ENCODE peak calls at places on chromosomes 16 and 17, in four cellular contexts. One of them, this sample, is unnamed.

GRCh38 chr17:42531455-42532354 is 4.3 kb upstream of the NAGLU start:
- DNase-seq in breast epithelium: no peak
- DNase-seq in BE2C: peak; percentile 73
- DNase-seq in fibroblast of pulmonary artery: peak; percentile 43
- DNase-seq in this sample: peak; percentile 94

GRCh38 chr16:3553138-3553923 is 23.9 kb downstream of the NLRC3 start:
- DNase-seq in breast epithelium: no peak
- DNase-seq in BE2C: no peak
- DNase-seq in fibroblast of pulmonary artery: no peak
- DNase-seq in this sample: no peak

GRCh38 chr17:39553326-39553945 is 54.3 kb downstream of the NEUROD2 start:
- DNase-seq in breast epithelium: no peak
- DNase-seq in BE2C: no peak
- DNase-seq in fibroblast of pulmonary artery: peak; percentile 62
- DNase-seq in this sample: no peak

GRCh38 chr16:51305337-51305736 is 154.3 kb upstream of the SALL1 start:
- DNase-seq in breast epithelium: no peak
- DNase-seq in BE2C: no peak
- DNase-seq in fibroblast of pulmonary artery: no peak
- DNase-seq in this sample: no peak

GRCh38 chr17:45752246-45752645 is 31.9 kb upstream of the CRHR1 start:
- DNase-seq in breast epithelium: no peak
- DNase-seq in BE2C: no peak
- DNase-seq in fibroblast of pulmonary artery: no peak
- DNase-seq in this sample: no peak

GRCh38 chr16:17211797-17212196 is 259.0 kb downstream of the XYLT1 start:
- DNase-seq in breast epithelium: no peak
- DNase-seq in BE2C: peak; percentile 43
- DNase-seq in fibroblast of pulmonary artery: no peak
- DNase-seq in this sample: no peak

GRCh38 chr17:40355123-40355803 is 9.3 kb downstream of the GJD3 start:
- DNase-seq in breast epithelium: peak; percentile 79
- DNase-seq in BE2C: peak; percentile 90
- DNase-seq in fibroblast of pulmonary artery: peak; percentile 65
- DNase-seq in this sample: peak; percentile 74

GRCh38 chr17:2796164-2797140 is at the start of gene RAP1GAP2:
- DNase-seq in breast epithelium: no peak
- DNase-seq in BE2C: no peak
- DNase-seq in fibroblast of pulmonary artery: no peak
- DNase-seq in this sample: peak; percentile 89

GRCh38 chr17:57121308-57122042 is 36.4 kb downstream of the AKAP1 start:
- DNase-seq in breast epithelium: no peak
- DNase-seq in BE2C: peak; percentile 81
- DNase-seq in fibroblast of pulmonary artery: peak; percentile 59
- DNase-seq in this sample: no peak

GRCh38 chr17:6269474-6269873 is 165.4 kb downstream of the AIPL1 start:
- DNase-seq in breast epithelium: no peak
- DNase-seq in BE2C: no peak
- DNase-seq in fibroblast of pulmonary artery: peak; percentile 36
- DNase-seq in this sample: no peak

GRCh38 chr16:48064971-48065370 is 90.8 kb downstream of the ABCC12 start:
- DNase-seq in breast epithelium: no peak
- DNase-seq in BE2C: no peak
- DNase-seq in fibroblast of pulmonary artery: peak; percentile 32
- DNase-seq in this sample: no peak

GRCh38 chr17:29836643-29837042 is 93.4 kb downstream of the SSH2 start:
- DNase-seq in breast epithelium: no peak
- DNase-seq in BE2C: no peak
- DNase-seq in fibroblast of pulmonary artery: peak; percentile 23
- DNase-seq in this sample: no peak

GRCh38 chr17:13671771-13672170 is 70.0 kb upstream of the HS3ST3A1 start:
- DNase-seq in breast epithelium: no peak
- DNase-seq in BE2C: no peak
- DNase-seq in fibroblast of pulmonary artery: no peak
- DNase-seq in this sample: no peak

GRCh38 chr17:42667088-42667951 is 8.2 kb downstream of the TUBG2 start:
- DNase-seq in breast epithelium: peak; percentile 76
- DNase-seq in BE2C: peak; percentile 70
- DNase-seq in fibroblast of pulmonary artery: peak; percentile 76
- DNase-seq in this sample: peak; percentile 79

GRCh38 chr17:32921013-32921412 is 6.9 kb upstream of the TMEM98 start:
- DNase-seq in breast epithelium: no peak
- DNase-seq in BE2C: no peak
- DNase-seq in fibroblast of pulmonary artery: no peak
- DNase-seq in this sample: peak; percentile 40

GRCh38 chr17:12627177-12627629 is 38.5 kb upstream of the MYOCD start:
- DNase-seq in breast epithelium: no peak
- DNase-seq in BE2C: no peak
- DNase-seq in fibroblast of pulmonary artery: peak; percentile 82
- DNase-seq in this sample: no peak

GRCh38 chr16:56997931-56998330 is 8.6 kb downstream of the NLRC5 start:
- DNase-seq in breast epithelium: no peak
- DNase-seq in BE2C: no peak
- DNase-seq in fibroblast of pulmonary artery: no peak
- DNase-seq in this sample: no peak

GRCh38 chr17:56592487-56593072 is 919 bp upstream of the NOG start:
- DNase-seq in breast epithelium: no peak
- DNase-seq in BE2C: peak; percentile 67
- DNase-seq in fibroblast of pulmonary artery: peak; percentile 23
- DNase-seq in this sample: peak; percentile 53

GRCh38 chr16:87653234-87653633 is 50.9 kb downstream of the JPH3 start:
- DNase-seq in breast epithelium: no peak
- DNase-seq in BE2C: no peak
- DNase-seq in fibroblast of pulmonary artery: peak; percentile 10
- DNase-seq in this sample: no peak

GRCh38 chr16:28059841-28060240 is 3.7 kb downstream of the GSG1L start:
- DNase-seq in breast epithelium: no peak
- DNase-seq in BE2C: no peak
- DNase-seq in fibroblast of pulmonary artery: no peak
- DNase-seq in this sample: no peak

GRCh38 chr17:79905832-79906231 is 66.6 kb upstream of the CBX4 start:
- DNase-seq in breast epithelium: no peak
- DNase-seq in BE2C: peak; percentile 55
- DNase-seq in fibroblast of pulmonary artery: no peak
- DNase-seq in this sample: no peak

GRCh38 chr17:34990921-34991365 is 10.6 kb downstream of the LIG3 start:
- DNase-seq in breast epithelium: no peak
- DNase-seq in BE2C: no peak
- DNase-seq in fibroblast of pulmonary artery: peak; percentile 6
- DNase-seq in this sample: no peak

GRCh38 chr17:31888124-31888523 is 13.4 kb downstream of the UTP6 start:
- DNase-seq in breast epithelium: no peak
- DNase-seq in BE2C: no peak
- DNase-seq in fibroblast of pulmonary artery: no peak
- DNase-seq in this sample: peak; percentile 31

GRCh38 chr17:1727876-1728630 is 3.5 kb downstream of the WDR81 start:
- DNase-seq in breast epithelium: no peak
- DNase-seq in BE2C: no peak
- DNase-seq in fibroblast of pulmonary artery: no peak
- DNase-seq in this sample: peak; percentile 82

GRCh38 chr16:65666132-65666869 is 544.4 kb upstream of the CDH11 start:
- DNase-seq in breast epithelium: no peak
- DNase-seq in BE2C: no peak
- DNase-seq in fibroblast of pulmonary artery: no peak
- DNase-seq in this sample: no peak

GRCh38 chr16:1688807-1689560 is 10.9 kb downstream of the JPT2 start:
- DNase-seq in breast epithelium: no peak
- DNase-seq in BE2C: no peak
- DNase-seq in fibroblast of pulmonary artery: peak; percentile 61
- DNase-seq in this sample: no peak

GRCh38 chr16:82432261-82432660 is 194.5 kb upstream of the CDH13 start:
- DNase-seq in breast epithelium: no peak
- DNase-seq in BE2C: no peak
- DNase-seq in fibroblast of pulmonary artery: no peak
- DNase-seq in this sample: no peak

GRCh38 chr17:55520402-55520801 is 9.2 kb upstream of the SMIM36 start:
- DNase-seq in breast epithelium: no peak
- DNase-seq in BE2C: no peak
- DNase-seq in fibroblast of pulmonary artery: no peak
- DNase-seq in this sample: no peak

GRCh38 chr17:57924677-57925076 is 30.5 kb downstream of the CUEDC1 start:
- DNase-seq in breast epithelium: no peak
- DNase-seq in BE2C: no peak
- DNase-seq in fibroblast of pulmonary artery: no peak
- DNase-seq in this sample: no peak

GRCh38 chr16:15434425-15435215 is at the start of gene BMERB1:
- DNase-seq in breast epithelium: peak; percentile 63
- DNase-seq in BE2C: peak; percentile 84
- DNase-seq in fibroblast of pulmonary artery: peak; percentile 77
- DNase-seq in this sample: peak; percentile 89

GRCh38 chr16:52521570-52521969 is 25.4 kb downstream of the TOX3 start:
- DNase-seq in breast epithelium: no peak
- DNase-seq in BE2C: no peak
- DNase-seq in fibroblast of pulmonary artery: no peak
- DNase-seq in this sample: no peak

GRCh38 chr16:75943705-75944514 is 217.6 kb upstream of the CPHXL start:
- DNase-seq in breast epithelium: no peak
- DNase-seq in BE2C: no peak
- DNase-seq in fibroblast of pulmonary artery: no peak
- DNase-seq in this sample: no peak

GRCh38 chr16:30533748-30534367 is 800 bp downstream of the ZNF747 start:
- DNase-seq in breast epithelium: no peak
- DNase-seq in BE2C: no peak
- DNase-seq in fibroblast of pulmonary artery: no peak
- DNase-seq in this sample: no peak

GRCh38 chr17:75640556-75641119 is 7.4 kb downstream of the SMIM5 start:
- DNase-seq in breast epithelium: no peak
- DNase-seq in BE2C: no peak
- DNase-seq in fibroblast of pulmonary artery: no peak
- DNase-seq in this sample: no peak

GRCh38 chr16:74577882-74578366 is 29.0 kb downstream of the GLG1 start:
- DNase-seq in breast epithelium: no peak
- DNase-seq in BE2C: no peak
- DNase-seq in fibroblast of pulmonary artery: peak; percentile 34
- DNase-seq in this sample: no peak

DNA sequence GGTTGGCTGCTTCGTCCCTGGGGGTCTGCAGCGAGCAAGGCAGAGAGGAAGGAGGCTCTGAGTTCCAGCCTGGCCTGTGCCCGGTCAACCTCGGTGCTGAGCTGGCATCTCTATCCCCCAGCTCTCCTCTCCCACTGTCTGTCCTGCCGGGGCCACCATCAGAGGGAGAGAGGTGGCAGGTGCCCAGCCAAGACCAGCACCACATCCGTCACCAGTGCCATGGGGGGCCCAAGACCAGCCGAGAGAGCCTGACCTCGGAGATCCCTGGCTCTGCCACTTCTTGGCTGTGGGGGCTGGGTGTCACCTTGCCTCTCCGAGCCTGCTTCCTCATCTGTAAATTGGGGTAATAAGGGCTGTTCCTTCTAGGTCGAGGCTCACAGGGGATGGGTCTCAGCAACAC is 560 bp upstream of the P2RX1 start:
- DNase-seq in breast epithelium: no peak
- DNase-seq in BE2C: no peak
- DNase-seq in fibroblast of pulmonary artery: no peak
- DNase-seq in this sample: no peak
- H3K4me3 ChIP-seq in breast epithelium: no peak overlapping the region
- H3K4me3 ChIP-seq in BE2C: no peak overlapping the region
- H3K4me3 ChIP-seq in fibroblast of pulmonary artery: no peak overlapping the region
- H3K4me3 ChIP-seq in this sample: no peak overlapping the region

GRCh38 chr17:48676963-48677558 is 45.3 kb downstream of the PRAC1 start:
- DNase-seq in breast epithelium: no peak
- DNase-seq in BE2C: no peak
- DNase-seq in fibroblast of pulmonary artery: no peak
- DNase-seq in this sample: no peak

GRCh38 chr17:48672340-48672739 is 46.2 kb upstream of the HOXB9 start:
- DNase-seq in breast epithelium: no peak
- DNase-seq in BE2C: no peak
- DNase-seq in fibroblast of pulmonary artery: no peak
- DNase-seq in this sample: no peak

DNA sequence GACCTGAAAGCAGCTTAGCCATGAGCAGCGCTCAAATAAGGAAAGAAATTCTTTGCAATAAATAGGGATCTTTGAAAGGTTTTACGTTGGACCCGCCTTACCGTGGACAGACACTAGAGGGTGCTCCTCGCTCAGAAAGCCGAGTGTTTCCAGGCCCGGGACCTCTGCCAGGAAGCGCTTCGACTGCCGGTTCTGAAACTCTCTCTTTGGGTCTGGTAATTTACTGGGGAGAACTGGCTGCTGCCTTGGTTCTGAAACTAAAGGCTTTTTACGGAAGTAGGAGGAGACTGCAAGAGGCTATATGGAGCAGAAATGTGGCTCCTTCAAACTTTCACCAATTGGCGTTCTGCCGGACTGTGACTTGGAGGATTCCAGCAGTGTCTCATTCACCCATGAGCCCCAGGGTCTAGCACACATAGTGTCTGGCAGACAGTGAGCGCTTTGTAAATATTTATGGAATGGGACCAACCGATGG is 45.6 kb upstream of the HOXB9 start:
- DNase-seq in breast epithelium: peak; percentile 77
- DNase-seq in BE2C: peak; percentile 67
- DNase-seq in fibroblast of pulmonary artery: peak; percentile 78
- DNase-seq in this sample: no peak
- H3K4me3 ChIP-seq in breast epithelium: no peak overlapping the region
- H3K4me3 ChIP-seq in BE2C: peak overlapping the region; percentile 46
- H3K4me3 ChIP-seq in fibroblast of pulmonary artery: peak overlapping the region; percentile 40
- H3K4me3 ChIP-seq in this sample: peak overlapping the region; percentile 36

GRCh38 chr17:8292639-8293395 is 2.4 kb downstream of the SLC25A35 start:
- DNase-seq in breast epithelium: no peak
- DNase-seq in BE2C: no peak
- DNase-seq in fibroblast of pulmonary artery: no peak
- DNase-seq in this sample: no peak

GRCh38 chr17:8287651-8288335 is 677 bp upstream of the RANGRF start:
- DNase-seq in breast epithelium: no peak
- DNase-seq in BE2C: no peak
- DNase-seq in fibroblast of pulmonary artery: no peak
- DNase-seq in this sample: no peak

GRCh38 chr17:8288336-8289102 is at the start of gene RANGRF:
- DNase-seq in breast epithelium: peak; percentile 92
- DNase-seq in BE2C: peak; percentile 85
- DNase-seq in fibroblast of pulmonary artery: peak; percentile 81
- DNase-seq in this sample: peak; percentile 96

GRCh38 chr17:8289103-8289397 is 580 bp downstream of the RANGRF start:
- DNase-seq in breast epithelium: no peak
- DNase-seq in BE2C: peak; percentile 80
- DNase-seq in fibroblast of pulmonary artery: no peak
- DNase-seq in this sample: peak; percentile 96

GRCh38 chr17:8290043-8290442 is 1.6 kb downstream of the RANGRF start:
- DNase-seq in breast epithelium: no peak
- DNase-seq in BE2C: no peak
- DNase-seq in fibroblast of pulmonary artery: no peak
- DNase-seq in this sample: no peak
- H3K4me3 ChIP-seq in breast epithelium: no peak overlapping the region
- H3K4me3 ChIP-seq in BE2C: no peak overlapping the region
- H3K4me3 ChIP-seq in fibroblast of pulmonary artery: no peak overlapping the region
- H3K4me3 ChIP-seq in this sample: no peak overlapping the region

GRCh38 chr16:67157892-67158635 is 1.6 kb downstream of the TRADD start:
- DNase-seq in breast epithelium: no peak
- DNase-seq in BE2C: no peak
- DNase-seq in fibroblast of pulmonary artery: no peak
- DNase-seq in this sample: no peak
- H3K4me3 ChIP-seq in breast epithelium: no peak overlapping the region
- H3K4me3 ChIP-seq in BE2C: no peak overlapping the region
- H3K4me3 ChIP-seq in fibroblast of pulmonary artery: no peak overlapping the region
- H3K4me3 ChIP-seq in this sample: no peak overlapping the region

GRCh38 chr16:86545481-86545880 is 9.6 kb downstream of the MTHFSD start:
- DNase-seq in breast epithelium: no peak
- DNase-seq in BE2C: no peak
- DNase-seq in fibroblast of pulmonary artery: no peak
- DNase-seq in this sample: no peak
- H3K4me3 ChIP-seq in breast epithelium: no peak overlapping the region
- H3K4me3 ChIP-seq in BE2C: no peak overlapping the region
- H3K4me3 ChIP-seq in fibroblast of pulmonary artery: no peak overlapping the region
- H3K4me3 ChIP-seq in this sample: no peak overlapping the region